ENCODE peak calls at places on chromosomes 16 and 17, in five cellular contexts. Z is HCT116, N is NB4, H is body of pancreas, M is sigmoid colon. J is an unnamed sample.

GRCh38 chr16:68452176-68452575 is 3.9 kb upstream of the SMPD3 start:
- DNase-seq in H (no peak), N (no peak), M (no peak), Z (no peak), J (no peak)

GRCh38 chr16:53695070-53695469 is 8.6 kb downstream of the RPGRIP1L start:
- DNase-seq in N (no peak), Z (no peak), H (no peak), M (no peak), J (no peak)

GRCh38 chr17:49003557-49004511 is 6.6 kb downstream of the IGF2BP1 start:
- DNase-seq in M (no peak), N (no peak), H (no peak), Z (no peak), J (no peak)

GRCh38 chr16:88542231-88542630 is 28.0 kb upstream of the ZC3H18 start:
- DNase-seq in M (no peak), H (no peak), N (no peak), Z (no peak), J (no peak)

GRCh38 chr17:45667591-45668171 is 116.4 kb upstream of the CRHR1 start:
- DNase-seq in Z (no peak), H (no peak), N (no peak), M (no peak), J (no peak)

GRCh38 chr16:81873843-81874752 is 95.0 kb downstream of the PLCG2 start:
- DNase-seq in M (no peak), Z (peak; percentile 57), H (peak; percentile 58), N (peak; percentile 80), J (peak; percentile 43)

GRCh38 chr17:72942594-72942993 is 149.9 kb downstream of the SLC39A11 start:
- DNase-seq in Z (no peak), H (no peak), N (no peak), M (no peak), J (no peak)

GRCh38 chr16:89764711-89765201 is 43.4 kb downstream of the ZNF276 start:
- DNase-seq in N (peak; percentile 98), Z (no peak), M (no peak), H (peak; percentile 21), J (peak; percentile 69)

GRCh38 chr17:76968707-76969597 is 100.7 kb downstream of the MGAT5B start:
- DNase-seq in H (peak; percentile 42), Z (no peak), N (peak; percentile 49), M (no peak), J (no peak)

GRCh38 chr17:34822007-34822737 is 139.1 kb downstream of the CCT6B start:
- DNase-seq in Z (no peak), H (no peak), M (no peak), N (no peak), J (no peak)

GRCh38 chr17:34347063-34347462 is 9.2 kb upstream of the CCL13 start:
- DNase-seq in H (no peak), M (no peak), N (no peak), Z (no peak), J (no peak)

GRCh38 chr16:10929853-10930754 is 12.2 kb downstream of the DEXI start:
- DNase-seq in Z (no peak), N (no peak), M (no peak), H (peak; percentile 44), J (no peak)

GRCh38 chr16:57871457-57871856 is 69.2 kb upstream of the KIFC3 start:
- DNase-seq in M (no peak), Z (no peak), H (no peak), N (no peak), J (no peak)

GRCh38 chr17:4768281-4768680 is 3.4 kb upstream of the TM4SF5 start:
- DNase-seq in H (no peak), N (no peak), M (no peak), Z (no peak), J (no peak)

GRCh38 chr16:67301080-67301757 is 21.9 kb downstream of the PLEKHG4 start:
- DNase-seq in M (no peak), N (no peak), H (no peak), Z (no peak), J (no peak)

GRCh38 chr17:4440690-4441686 is 7.2 kb downstream of the SPNS3 start:
- DNase-seq in M (no peak), Z (no peak), N (no peak), H (no peak), J (no peak)

GRCh38 chr17:68383443-68384321 is 73.6 kb downstream of the WIPI1 start:
- DNase-seq in N (no peak), H (no peak), M (peak; percentile 58), Z (peak; percentile 86), J (no peak)

GRCh38 chr16:21244798-21245197 is 11.3 kb downstream of the ANKS4B start:
- DNase-seq in M (no peak), N (no peak), Z (no peak), H (no peak), J (no peak)

GRCh38 chr16:31071861-31072260 is 2.2 kb downstream of the ZNF668 start:
- DNase-seq in N (no peak), Z (no peak), H (no peak), M (no peak), J (no peak)

GRCh38 chr17:81996757-81997441 is 19.5 kb downstream of the ASPSCR1 start:
- DNase-seq in N (no peak), Z (no peak), M (no peak), H (no peak), J (no peak)

DNA sequence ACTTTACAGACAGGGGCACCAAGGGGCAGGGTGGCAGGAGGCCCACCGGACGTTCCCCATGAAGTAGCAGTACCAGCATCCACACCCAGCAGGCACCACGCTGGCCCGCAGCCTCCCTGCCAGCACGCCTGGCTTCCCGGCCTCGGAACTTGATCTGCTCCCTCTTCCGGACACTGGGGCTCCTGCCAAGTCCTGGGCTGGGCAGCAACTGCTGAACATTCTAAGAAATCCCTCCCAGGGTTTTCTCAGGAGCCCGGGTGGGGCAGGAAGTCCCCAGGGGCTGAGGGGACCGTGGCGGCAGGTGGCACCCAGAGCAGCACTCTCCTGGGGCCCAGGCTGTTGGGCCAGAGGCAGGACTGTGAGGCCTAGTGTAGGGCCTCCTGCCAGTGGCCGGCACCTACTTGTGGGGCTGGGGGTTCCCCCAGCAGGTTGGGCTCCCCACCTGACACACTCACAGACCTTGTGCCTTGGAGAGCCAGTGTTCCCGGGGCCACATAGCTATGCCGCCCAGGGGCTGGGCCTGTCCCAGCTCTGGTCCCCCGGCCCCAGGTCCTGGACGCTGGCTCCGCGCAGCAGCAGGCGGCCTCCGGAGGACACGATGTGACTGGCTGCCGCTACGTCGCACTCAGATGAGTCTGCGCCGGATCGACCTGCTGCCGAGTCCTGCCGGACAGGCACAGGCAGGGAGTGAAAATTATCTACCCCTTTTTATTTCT is 86.2 kb upstream of the CBX4 start:
- DNase-seq in M (no peak), N (no peak), Z (no peak), H (peak; percentile 92), J (no peak)
- TF ChIP-seq POLR2A in M (no peak), N (no peak), Z (no peak), H (peak; percentile 53), J (no peak)

DNA sequence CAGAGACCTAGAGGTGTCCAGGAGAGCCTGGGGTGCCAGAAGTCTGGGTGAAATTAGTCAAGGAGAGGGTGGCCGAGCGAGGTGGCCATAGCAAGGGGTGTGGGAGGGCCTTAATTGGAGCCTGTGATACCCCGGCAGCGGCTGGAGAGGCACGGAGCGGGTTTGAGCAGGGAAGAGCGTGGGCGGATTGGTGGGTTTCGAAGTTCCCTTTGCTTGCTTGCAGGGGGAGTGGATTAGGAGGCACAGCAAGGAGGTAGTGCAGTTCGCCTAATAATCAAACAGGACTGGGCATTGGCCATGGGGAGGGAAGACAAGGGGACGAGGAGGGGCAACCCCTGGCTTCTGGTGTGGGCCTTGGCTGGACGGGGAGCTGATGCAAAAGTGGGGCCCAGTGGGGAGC is 5.4 kb upstream of the FAM83G start:
- DNase-seq in M (no peak), Z (no peak), H (no peak), N (no peak), J (no peak)
- TF ChIP-seq POLR2A in M (no peak), Z (no peak), H (no peak), N (no peak), J (no peak)

GRCh38 chr17:7817643-7817964 is 16.4 kb upstream of the KDM6B start:
- DNase-seq in H (no peak), Z (no peak), M (no peak), N (no peak), J (no peak)
- TF ChIP-seq POLR2A in H (no peak), Z (no peak), M (no peak), N (no peak), J (no peak)

DNA sequence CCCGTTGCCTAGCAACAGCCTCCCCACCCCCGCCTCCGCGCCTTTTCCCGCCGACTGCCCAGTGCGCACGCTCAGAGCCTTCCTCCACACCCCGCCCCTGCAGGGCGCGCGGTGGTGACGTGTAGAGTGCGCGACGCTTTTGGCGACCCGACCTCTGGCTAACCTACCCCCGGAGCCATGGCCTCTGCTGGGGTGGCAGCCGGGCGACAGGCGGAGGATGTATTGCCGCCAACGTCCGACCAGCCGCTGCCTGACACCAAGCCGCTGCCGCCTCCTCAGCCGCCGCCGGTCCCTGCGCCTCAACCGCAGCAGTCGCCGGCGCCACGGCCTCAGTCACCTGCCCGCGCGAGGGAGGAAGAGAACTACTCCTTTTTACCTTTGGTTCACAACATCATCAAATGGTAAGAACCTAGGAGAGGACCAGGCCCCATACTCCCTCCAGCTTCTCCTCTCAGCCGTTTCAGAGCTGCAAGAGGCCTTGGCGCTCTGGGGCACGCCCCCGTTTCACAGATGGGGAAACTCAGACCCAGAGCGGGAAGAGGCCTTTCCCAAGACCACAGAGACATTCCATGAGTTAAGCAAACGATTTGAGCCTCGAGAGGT is at the start of gene MED9:
- DNase-seq in M (peak; percentile 96), N (peak; percentile 95), Z (peak; percentile 78), H (peak; percentile 95), J (peak; percentile 98)
- TF ChIP-seq POLR2A in M (peak; percentile 57), N (peak; percentile 67), Z (no peak), H (peak; percentile 46), J (peak; percentile 77)

GRCh38 chr16:65312795-65313194 is 190.9 kb upstream of the CDH11 start:
- DNase-seq in Z (no peak), N (no peak), M (no peak), H (no peak), J (no peak)
- TF ChIP-seq POLR2A in Z (no peak), N (no peak), M (no peak), H (no peak), J (no peak)

GRCh38 chr16:85555549-85556455 is 57.3 kb upstream of the GSE1 start:
- DNase-seq in Z (no peak), M (no peak), N (peak; percentile 61), H (peak; percentile 66), J (no peak)
- TF ChIP-seq POLR2A in Z (no peak), M (no peak), N (no peak), H (no peak), J (peak; percentile 28)